ENCODE peak calls at places on chromosomes 11 and 22, in six cellular contexts. X is H1, C is HepG2, K is K562, W is GM12878, H is GM12891. I is an unnamed sample.

GRCh38 chr11:353315-353857 is 15.9 kb upstream of the B4GALNT4 start:
- DNase-seq in X (no peak), K (no peak), C (peak; percentile 90), W (no peak), H (no peak), I (no peak)

GRCh38 chr11:17015639-17016125 is 1.5 kb upstream of the PLEKHA7 start:
- DNase-seq in X (no peak), H (no peak), C (no peak), W (no peak), K (no peak), I (no peak)

GRCh38 chr11:362642-363442 is 6.5 kb upstream of the B4GALNT4 start:
- DNase-seq in H (no peak), C (no peak), X (no peak), W (no peak), K (no peak), I (no peak)

GRCh38 chr11:134151083-134151747 is 72.6 kb downstream of the NCAPD3 start:
- DNase-seq in C (no peak), X (no peak), W (no peak), K (no peak), H (no peak), I (no peak)

GRCh38 chr11:116576523-116576922 is 196.3 kb downstream of the BUD13 start:
- DNase-seq in W (no peak), C (peak; percentile 54), H (no peak), X (no peak), K (no peak), I (no peak)

GRCh38 chr11:123158609-123159008 is 36.4 kb downstream of the CLMP start:
- DNase-seq in W (no peak), K (no peak), C (no peak), X (no peak), H (no peak), I (no peak)

GRCh38 chr11:74877132-74877531 is 71.8 kb downstream of the XRRA1 start:
- DNase-seq in H (no peak), W (no peak), K (peak; percentile 59), X (no peak), C (no peak), I (no peak)

GRCh38 chr11:10588904-10589303 is 20.4 kb upstream of the LYVE1 start:
- DNase-seq in X (no peak), C (no peak), K (peak; percentile 20), W (no peak), H (no peak), I (no peak)

GRCh38 chr11:14259870-14260269 is 99.1 kb downstream of the RRAS2 start:
- DNase-seq in W (no peak), H (no peak), X (no peak), C (no peak), K (no peak), I (no peak)

GRCh38 chr11:93268287-93269040 is 62.1 kb upstream of the DEUP1 start:
- DNase-seq in W (no peak), X (no peak), H (no peak), K (no peak), C (no peak), I (no peak)

GRCh38 chr11:117928818-117929567 is at the start of gene TMPRSS13:
- DNase-seq in W (no peak), C (no peak), H (no peak), X (no peak), K (no peak), I (no peak)

GRCh38 chr11:119373917-119374631 is 7.4 kb downstream of the USP2 start:
- DNase-seq in H (no peak), C (peak; percentile 74), K (peak; percentile 67), X (no peak), W (no peak), I (no peak)

GRCh38 chr11:12506502-12506921 is 129.1 kb downstream of the PARVA start:
- DNase-seq in W (no peak), K (no peak), C (no peak), H (no peak), X (no peak), I (no peak)

GRCh38 chr11:121614661-121615240 is 162.0 kb upstream of the SORL1-AS1 start:
- DNase-seq in C (no peak), W (no peak), X (peak; percentile 39), K (no peak), H (no peak), I (no peak)

GRCh38 chr11:26946209-26946828 is 47.6 kb upstream of the FIBIN start:
- DNase-seq in C (no peak), H (no peak), K (no peak), W (no peak), X (no peak), I (no peak)

GRCh38 chr11:25910090-25910489 is 421.8 kb upstream of the ANO3 start:
- DNase-seq in C (no peak), H (no peak), X (no peak), K (no peak), W (no peak), I (no peak)

GRCh38 chr22:36238348-36239149 is 778 bp downstream of the APOL2 start:
- DNase-seq in K (peak; percentile 46), H (no peak), X (no peak), W (no peak), C (no peak), I (no peak)

GRCh38 chr11:119405986-119406385 is 17.0 kb downstream of the THY1 start:
- DNase-seq in K (no peak), X (no peak), W (no peak), H (no peak), C (no peak), I (no peak)

GRCh38 chr11:65382036-65382803 is at the start of gene SLC25A45:
- DNase-seq in X (no peak), K (peak; percentile 86), W (peak; percentile 84), C (peak; percentile 87), H (peak; percentile 70), I (no peak)

GRCh38 chr11:65382804-65383368 is 440 bp upstream of the SLC25A45 start:
- DNase-seq in X (no peak), C (no peak), W (no peak), H (no peak), K (no peak), I (no peak)

GRCh38 chr11:65383778-65384177 is 1.3 kb upstream of the SLC25A45 start:
- DNase-seq in W (no peak), C (peak; percentile 87), X (no peak), H (no peak), K (no peak), I (no peak)

GRCh38 chr11:65386307-65387081 is at the start of gene FRMD8:
- DNase-seq in K (peak; percentile 99), C (peak; percentile 60), W (no peak), H (peak; percentile 94), X (no peak), I (peak; percentile 94)

DNA sequence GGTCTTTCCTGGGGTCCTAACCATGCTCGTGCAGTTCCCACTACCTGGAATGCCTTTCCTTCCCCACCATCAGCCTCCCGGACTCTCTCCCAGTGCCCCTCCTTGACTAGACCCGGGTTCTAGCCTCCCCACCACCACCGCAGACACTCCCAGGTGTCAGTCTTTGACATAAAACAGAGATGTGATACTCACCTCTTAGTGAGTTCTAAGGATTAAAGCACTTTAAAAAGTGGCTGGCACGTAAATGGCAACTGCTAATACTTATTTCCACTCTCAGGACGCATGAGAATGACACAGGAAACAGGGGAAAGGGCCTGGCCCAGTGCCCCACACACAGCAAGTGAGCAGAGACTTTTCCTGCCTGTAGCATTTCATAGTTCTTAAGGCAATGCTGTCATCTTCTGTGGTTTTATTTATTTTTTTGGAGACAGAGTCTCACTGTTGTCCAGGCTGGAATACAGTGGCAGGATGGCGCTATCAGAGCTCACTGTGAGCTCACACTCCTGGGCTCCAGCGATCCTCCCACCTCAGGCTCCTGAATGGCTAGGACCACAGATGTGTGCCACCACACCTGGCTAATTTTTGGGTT is 1.9 kb upstream of the SLC25A45 start:
- DNase-seq in C (no peak), W (no peak), H (no peak), X (no peak), K (no peak), I (no peak)
- TF ChIP-seq TAF1 in C (no peak), W (no peak), H (no peak), X (no peak), K (no peak), I (no peak)

GRCh38 chr11:19592842-19593241 is 119.8 kb upstream of the NAV2 start:
- DNase-seq in H (no peak), K (no peak), X (no peak), C (peak; percentile 3), W (no peak), I (no peak)
- TF ChIP-seq POLR2A in H (no peak), K (no peak), X (no peak), C (no peak), W (no peak), I (no peak)

DNA sequence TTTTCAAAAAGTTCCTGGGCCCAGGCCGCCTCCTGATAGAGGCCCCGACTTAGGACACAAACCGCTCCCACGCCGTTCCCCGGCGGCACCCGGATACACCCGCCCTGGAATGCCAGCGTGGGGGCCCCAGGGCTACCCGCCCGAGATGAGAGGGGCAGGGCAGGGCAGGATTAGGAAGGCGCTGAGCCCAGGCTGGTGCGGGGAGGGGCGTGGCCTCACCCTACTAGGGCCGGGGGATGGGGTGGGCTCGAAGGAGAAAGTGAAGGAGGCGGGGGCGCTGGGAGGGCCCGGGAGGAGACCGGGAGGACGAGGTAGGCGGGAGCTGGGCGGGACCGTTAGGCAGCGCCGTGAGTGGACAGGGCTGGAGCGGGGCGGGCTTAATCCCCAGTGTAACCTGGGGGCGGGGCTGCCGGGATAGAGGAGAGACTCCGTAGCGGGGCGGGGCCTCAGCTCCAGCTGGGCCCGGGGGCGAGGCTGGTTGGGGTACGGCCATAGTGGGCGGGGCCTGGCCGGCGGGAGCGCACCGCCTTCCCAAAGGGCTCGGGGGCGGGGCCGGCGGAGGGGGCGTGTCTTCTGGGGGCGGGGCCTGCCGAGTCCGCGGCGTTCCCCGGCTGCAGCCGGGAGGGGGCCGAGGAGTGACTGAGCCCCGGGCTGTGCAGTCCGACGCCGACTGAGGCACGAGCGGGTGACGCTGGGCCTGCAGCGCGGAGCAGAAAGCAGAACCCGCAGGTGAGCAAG is at the start of gene CD82:
- DNase-seq in H (peak; percentile 91), X (peak; percentile 97), C (peak; percentile 78), W (peak; percentile 84), K (peak; percentile 98), I (peak; percentile 91)
- TF ChIP-seq POLR2AphosphoS5 in H (peak; percentile 86), X (no peak), C (no peak), W (peak; percentile 94), K (no peak), I (peak; percentile 94)

DNA sequence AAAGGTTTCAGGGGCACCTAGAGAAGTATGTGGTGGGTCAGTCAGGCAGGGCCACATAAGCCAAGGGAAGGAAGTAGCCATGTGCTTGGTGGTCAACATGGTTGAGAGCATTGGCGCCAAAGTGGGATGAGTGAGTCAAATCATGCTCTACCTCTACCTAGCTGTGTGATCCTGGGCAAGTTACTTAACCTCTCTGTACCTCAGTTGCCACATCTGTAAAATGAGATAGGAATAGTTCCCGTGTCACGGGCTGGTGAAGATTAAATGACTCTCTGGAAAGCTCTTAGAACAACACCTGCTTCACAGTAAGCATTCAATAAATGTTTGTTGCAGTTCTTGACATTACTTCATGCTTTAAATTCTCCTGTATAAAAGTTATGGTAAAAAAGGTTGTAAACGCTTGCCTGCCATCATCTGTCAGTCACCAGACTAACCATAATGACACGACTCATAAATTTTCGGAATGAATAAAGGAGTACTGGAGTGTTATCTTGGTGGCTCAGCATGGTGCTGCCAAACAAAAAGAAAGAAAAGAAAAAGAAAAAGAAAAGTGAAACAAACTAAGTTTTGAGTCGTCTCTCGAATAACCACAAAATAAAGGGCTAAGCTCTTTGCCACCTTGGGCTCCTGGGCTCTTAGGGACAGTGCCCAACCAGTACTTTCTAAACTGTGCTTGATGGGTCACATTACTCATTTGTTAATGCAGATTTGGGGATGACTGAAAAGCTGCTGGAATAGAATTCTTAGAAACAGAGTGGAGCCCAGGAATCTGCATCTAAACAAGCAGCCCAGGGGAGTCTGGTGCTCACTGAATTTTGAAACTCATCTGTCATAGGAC is 107.6 kb downstream of the LDLRAD3 start:
- DNase-seq in H (no peak), X (no peak), C (no peak), W (no peak), K (no peak), I (no peak)
- TF ChIP-seq TAF1 in H (no peak), X (no peak), C (no peak), W (no peak), K (no peak), I (no peak)

GRCh38 chr11:2221024-2221423 is 49.4 kb downstream of the ASCL2 start:
- DNase-seq in C (no peak), X (no peak), W (no peak), K (no peak), H (no peak), I (no peak)
- TF ChIP-seq POLR2A in C (no peak), X (no peak), W (no peak), K (no peak), H (no peak), I (no peak)

I was measured in GM12892.